ENCODE peak calls at places on chromosomes 7 and 10, in seven cellular contexts. J, P, M, B, R, O and F are unnamed samples.

GRCh38 chr10:80461208-80462183 is 7.4 kb downstream of the TSPAN14 start:
- DNase-seq in P (no peak), M (no peak), O (no peak), J (no peak), R (no peak), B (no peak), F (no peak)

GRCh38 chr10:132451506-132452215 is 54.7 kb downstream of the PWWP2B start:
- DNase-seq in O (no peak), P (no peak), B (no peak), R (no peak), J (no peak), M (no peak), F (no peak)

GRCh38 chr7:131692131-131692960 is 135.9 kb upstream of the PODXL start:
- DNase-seq in M (no peak), R (peak; percentile 10), J (peak; percentile 89), P (peak; percentile 99), B (no peak), O (peak; percentile 96), F (peak; percentile 23)

GRCh38 chr7:149225656-149226055 is 13.8 kb upstream of the ZNF212 start:
- DNase-seq in O (no peak), R (no peak), J (no peak), M (no peak), B (no peak), P (no peak), F (no peak)

GRCh38 chr10:95660283-95660682 is 3.8 kb upstream of the ALDH18A1 start:
- DNase-seq in M (no peak), O (no peak), R (no peak), J (no peak), B (no peak), P (no peak), F (no peak)

GRCh38 chr7:126483972-126484371 is 768.8 kb downstream of the GRM8 start:
- DNase-seq in M (no peak), R (no peak), O (no peak), B (no peak), P (no peak), J (peak; percentile 58), F (no peak)

GRCh38 chr10:123936426-123936825 is 44.8 kb upstream of the CPXM2 start:
- DNase-seq in O (no peak), P (no peak), B (no peak), M (no peak), R (no peak), J (no peak), F (no peak)

GRCh38 chr7:1902231-1902855 is 232.3 kb downstream of the ELFN1 start:
- DNase-seq in B (no peak), O (no peak), M (no peak), J (no peak), R (no peak), P (no peak), F (no peak)

GRCh38 chr7:20264623-20265022 is 47.4 kb upstream of the MACC1 start:
- DNase-seq in O (no peak), M (no peak), J (no peak), P (no peak), B (no peak), R (no peak), F (no peak)

GRCh38 chr7:30652951-30653641 is 29.2 kb downstream of the CRHR2 start:
- DNase-seq in O (no peak), P (no peak), B (no peak), M (no peak), J (no peak), R (no peak), F (no peak)

GRCh38 chr10:106278385-106278784 is 886.1 kb downstream of the SORCS1 start:
- DNase-seq in J (peak; percentile 7), P (no peak), R (no peak), B (no peak), O (no peak), M (no peak), F (no peak)

GRCh38 chr7:72017756-72018155 is 394.4 kb downstream of the CALN1 start:
- DNase-seq in O (no peak), P (peak; percentile 24), R (no peak), B (no peak), M (no peak), J (no peak), F (no peak)

GRCh38 chr7:79506481-79506880 is 53.0 kb upstream of the MAGI2 start:
- DNase-seq in J (no peak), P (no peak), B (no peak), M (no peak), O (no peak), R (peak; percentile 66), F (no peak)

GRCh38 chr10:4283841-4284610 is 499.0 kb upstream of the KLF6 start:
- DNase-seq in O (no peak), M (no peak), P (no peak), R (no peak), B (no peak), J (no peak), F (no peak)

GRCh38 chr10:5574642-5575131 is 49.9 kb downstream of the CALML3 start:
- DNase-seq in B (no peak), M (no peak), J (no peak), R (no peak), P (no peak), O (no peak), F (no peak)

GRCh38 chr10:32346551-32347362 is at the start of gene EPC1:
- DNase-seq in J (peak; percentile 97), M (peak; percentile 63), P (peak; percentile 93), B (peak; percentile 90), R (peak; percentile 74), O (peak; percentile 90), F (peak; percentile 71)

GRCh38 chr7:54839538-54840213 is 80.7 kb upstream of the SEC61G start:
- DNase-seq in O (no peak), B (no peak), P (peak; percentile 85), M (no peak), R (peak; percentile 20), J (peak; percentile 78), F (peak; percentile 51)

GRCh38 chr7:107643407-107643806 is 17.2 kb upstream of the SLC26A4 start:
- DNase-seq in P (no peak), B (no peak), J (no peak), R (no peak), M (no peak), O (no peak), F (peak; percentile 7)
- TF ChIP-seq JUND in P (no peak), B (no peak), J (peak; percentile 54), R (no peak), M (no peak), O (no peak), F (no peak)

DNA sequence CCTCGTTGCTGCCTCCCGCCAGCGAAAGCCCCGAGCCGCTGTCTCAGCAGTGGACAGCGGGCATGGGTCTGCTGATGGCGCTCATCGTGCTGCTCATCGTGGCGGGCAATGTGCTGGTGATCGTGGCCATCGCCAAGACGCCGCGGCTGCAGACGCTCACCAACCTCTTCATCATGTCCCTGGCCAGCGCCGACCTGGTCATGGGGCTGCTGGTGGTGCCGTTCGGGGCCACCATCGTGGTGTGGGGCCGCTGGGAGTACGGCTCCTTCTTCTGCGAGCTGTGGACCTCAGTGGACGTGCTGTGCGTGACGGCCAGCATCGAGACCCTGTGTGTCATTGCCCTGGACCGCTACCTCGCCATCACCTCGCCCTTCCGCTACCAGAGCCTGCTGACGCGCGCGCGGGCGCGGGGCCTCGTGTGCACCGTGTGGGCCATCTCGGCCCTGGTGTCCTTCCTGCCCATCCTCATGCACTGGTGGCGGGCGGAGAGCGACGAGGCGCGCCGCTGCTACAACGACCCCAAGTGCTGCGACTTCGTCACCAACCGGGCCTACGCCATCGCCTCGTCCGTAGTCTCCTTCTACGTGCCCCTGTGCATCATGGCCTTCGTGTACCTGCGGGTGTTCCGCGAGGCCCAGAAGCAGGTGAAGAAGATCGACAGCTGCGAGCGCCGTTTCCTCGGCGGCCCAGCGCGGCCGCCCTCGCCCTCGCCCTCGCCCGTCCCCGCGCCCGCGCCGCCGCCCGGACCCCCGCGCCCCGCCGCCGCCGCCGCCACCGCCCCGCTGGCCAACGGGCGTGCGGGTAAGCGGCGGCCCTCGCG is 795 bp downstream of the ADRB1 start:
- DNase-seq in B (no peak), P (peak; percentile 72), J (peak; percentile 55), R (no peak), M (no peak), O (no peak), F (no peak)
- TF ChIP-seq JUND in B (no peak), P (no peak), J (no peak), R (no peak), M (no peak), O (no peak), F (no peak)

DNA sequence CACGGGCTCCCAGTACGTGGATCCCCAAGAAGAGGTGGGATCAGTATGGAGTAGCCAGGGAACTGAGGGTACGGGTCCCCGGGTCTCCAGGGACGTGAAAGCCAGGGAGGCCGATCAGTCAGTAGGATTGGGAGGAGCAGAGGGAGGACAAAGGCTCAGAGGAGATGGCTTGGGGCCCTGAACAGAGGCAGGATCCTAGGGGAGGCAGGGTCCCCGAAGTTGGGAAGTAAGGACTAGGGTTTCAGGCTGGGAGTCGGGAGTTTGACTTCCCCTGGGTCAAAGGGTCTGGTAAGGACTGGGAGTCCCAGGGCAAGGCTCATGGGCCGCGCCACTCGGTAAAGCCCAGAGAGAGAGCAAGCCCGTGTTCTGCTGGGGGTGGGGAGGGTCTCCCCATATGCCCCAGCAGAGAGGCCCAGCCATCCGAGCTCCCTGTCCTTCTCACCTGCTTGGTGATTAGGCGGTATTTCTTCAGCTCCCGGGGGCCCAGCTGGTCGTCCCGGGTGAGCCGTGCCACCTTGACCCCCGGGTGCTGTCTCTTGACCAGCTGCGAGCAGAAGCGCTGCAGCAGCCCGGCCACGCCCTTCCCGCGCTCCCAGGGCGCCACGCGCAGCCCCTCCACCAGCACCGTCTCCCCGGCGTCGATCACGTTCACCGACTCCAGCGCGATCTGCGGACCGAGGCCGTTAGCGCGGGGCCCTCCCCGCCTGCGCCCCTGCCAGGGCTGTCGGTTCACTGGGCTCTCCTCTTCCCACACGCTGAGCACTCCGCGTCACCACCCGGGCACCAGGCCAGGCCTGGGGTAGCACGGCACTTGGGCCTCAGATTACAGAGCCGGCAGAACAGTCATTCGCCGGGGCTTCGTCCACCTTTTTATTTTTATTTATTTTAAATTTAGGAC is 7.0 kb downstream of the NAT16 start:
- DNase-seq in J (peak; percentile 33), O (peak; percentile 56), P (peak; percentile 64), R (no peak), M (no peak), B (no peak), F (no peak)
- TF ChIP-seq JUND in J (no peak), O (no peak), P (no peak), R (no peak), M (no peak), B (no peak), F (no peak)

DNA sequence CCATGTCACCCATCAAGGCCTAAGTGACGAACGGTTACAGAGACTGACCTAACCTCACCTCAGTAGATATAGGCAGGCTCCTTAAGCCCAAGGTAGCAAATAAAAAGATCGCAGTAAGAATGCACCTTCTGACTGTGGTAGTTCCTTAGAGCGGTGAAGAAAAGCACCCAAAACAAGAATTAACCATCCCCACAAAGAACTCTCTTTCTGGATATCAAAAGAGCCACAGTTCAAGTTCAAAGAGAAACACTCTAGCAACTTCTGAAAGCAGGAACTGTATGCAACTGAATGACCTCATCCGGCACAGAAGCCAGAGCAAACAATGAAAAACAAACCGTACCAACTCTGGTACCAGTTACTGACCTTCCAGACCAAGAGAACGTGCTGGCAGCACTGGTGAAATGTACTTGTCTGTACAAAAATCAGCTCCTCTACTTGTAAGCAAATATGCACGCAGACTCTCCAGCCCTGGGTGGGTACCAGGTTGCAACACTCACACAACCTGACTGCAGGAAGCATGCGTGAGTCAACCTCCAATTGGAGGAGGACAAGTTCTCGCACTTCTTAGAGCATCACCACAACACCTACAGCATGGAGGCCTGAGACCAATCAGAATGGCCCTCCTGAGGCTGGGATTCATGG is 202.7 kb downstream of the FAM107B start:
- DNase-seq in J (no peak), P (no peak), M (no peak), O (no peak), R (peak; percentile 96), B (peak; percentile 57), F (no peak)
- TF ChIP-seq JUND in J (no peak), P (no peak), M (peak; percentile 21), O (no peak), R (peak; percentile 88), B (peak; percentile 91), F (no peak)